ENCODE peak calls at places on chromosomes 3 and 15, in eight cellular contexts. One of them, this sample, is unnamed. For H3K4me1 and H3K36me3, the result is how much of the 10 kb centered on the place peaks cover.

GRCh38 chr15:86159436-86159835 is 79.8 kb downstream of the AGBL1 start:
- DNase-seq in heart left ventricle: no peak
- DNase-seq in esophagus squamous epithelium: no peak
- DNase-seq in heart right ventricle: no peak
- DNase-seq in RWPE2: no peak
- DNase-seq in psoas muscle: no peak
- DNase-seq in esophagus muscularis mucosa: no peak
- DNase-seq in ovary: no peak
- DNase-seq in this sample: no peak

GRCh38 chr3:48011771-48012170 is 4.4 kb downstream of the MAP4 start:
- DNase-seq in heart left ventricle: no peak
- DNase-seq in esophagus squamous epithelium: no peak
- DNase-seq in heart right ventricle: no peak
- DNase-seq in RWPE2: no peak
- DNase-seq in psoas muscle: no peak
- DNase-seq in esophagus muscularis mucosa: no peak
- DNase-seq in ovary: no peak
- DNase-seq in this sample: no peak

GRCh38 chr3:150736903-150737832 is 25.8 kb downstream of the SIAH2 start:
- DNase-seq in heart left ventricle: no peak
- DNase-seq in esophagus squamous epithelium: no peak
- DNase-seq in heart right ventricle: no peak
- DNase-seq in RWPE2: no peak
- DNase-seq in psoas muscle: no peak
- DNase-seq in esophagus muscularis mucosa: no peak
- DNase-seq in ovary: no peak
- DNase-seq in this sample: no peak

GRCh38 chr3:45280227-45280626 is 54.1 kb upstream of the TMEM158 start:
- DNase-seq in heart left ventricle: no peak
- DNase-seq in esophagus squamous epithelium: no peak
- DNase-seq in heart right ventricle: no peak
- DNase-seq in RWPE2: no peak
- DNase-seq in psoas muscle: no peak
- DNase-seq in esophagus muscularis mucosa: no peak
- DNase-seq in ovary: no peak
- DNase-seq in this sample: no peak

GRCh38 chr3:177358085-177358967 is 161.0 kb upstream of the TBL1XR1 start:
- DNase-seq in heart left ventricle: peak
- DNase-seq in esophagus squamous epithelium: peak
- DNase-seq in heart right ventricle: peak
- DNase-seq in RWPE2: peak
- DNase-seq in psoas muscle: peak
- DNase-seq in esophagus muscularis mucosa: no peak
- DNase-seq in ovary: peak
- DNase-seq in this sample: peak

GRCh38 chr15:39282663-39283208 is 298.1 kb upstream of the THBS1 start:
- DNase-seq in heart left ventricle: no peak
- DNase-seq in esophagus squamous epithelium: no peak
- DNase-seq in heart right ventricle: no peak
- DNase-seq in RWPE2: peak
- DNase-seq in psoas muscle: no peak
- DNase-seq in esophagus muscularis mucosa: no peak
- DNase-seq in ovary: no peak
- DNase-seq in this sample: no peak

GRCh38 chr3:123447749-123448502 is 964 bp downstream of the ADCY5 start:
- DNase-seq in heart left ventricle: peak
- DNase-seq in esophagus squamous epithelium: no peak
- DNase-seq in heart right ventricle: no peak
- DNase-seq in RWPE2: no peak
- DNase-seq in psoas muscle: peak
- DNase-seq in esophagus muscularis mucosa: no peak
- DNase-seq in ovary: peak
- DNase-seq in this sample: no peak

GRCh38 chr3:51538459-51539290 is at the start of gene RAD54L2:
- DNase-seq in heart left ventricle: peak
- DNase-seq in esophagus squamous epithelium: peak
- DNase-seq in heart right ventricle: peak
- DNase-seq in RWPE2: peak
- DNase-seq in psoas muscle: peak
- DNase-seq in esophagus muscularis mucosa: no peak
- DNase-seq in ovary: peak
- DNase-seq in this sample: peak

GRCh38 chr3:141656771-141657170 is 81.3 kb upstream of the RNF7 start:
- DNase-seq in heart left ventricle: no peak
- DNase-seq in esophagus squamous epithelium: no peak
- DNase-seq in heart right ventricle: no peak
- DNase-seq in RWPE2: no peak
- DNase-seq in psoas muscle: no peak
- DNase-seq in esophagus muscularis mucosa: peak
- DNase-seq in ovary: no peak
- DNase-seq in this sample: no peak

GRCh38 chr15:65336767-65337435 is 32.4 kb downstream of the RNU5B-1 start:
- DNase-seq in heart left ventricle: no peak
- DNase-seq in esophagus squamous epithelium: no peak
- DNase-seq in heart right ventricle: no peak
- DNase-seq in RWPE2: no peak
- DNase-seq in psoas muscle: no peak
- DNase-seq in esophagus muscularis mucosa: no peak
- DNase-seq in ovary: no peak
- DNase-seq in this sample: no peak
- H3K4me1 ChIP-seq in heart left ventricle: under half
- H3K4me1 ChIP-seq in esophagus squamous epithelium: under half
- H3K4me1 ChIP-seq in heart right ventricle: under half
- H3K4me1 ChIP-seq in RWPE2: under half
- H3K4me1 ChIP-seq in psoas muscle: under half
- H3K4me1 ChIP-seq in esophagus muscularis mucosa: under half
- H3K4me1 ChIP-seq in ovary: under half
- H3K4me1 ChIP-seq in this sample: under half

GRCh38 chr3:120568198-120568523 is 28.0 kb upstream of the NDUFB4 start:
- DNase-seq in heart left ventricle: no peak
- DNase-seq in esophagus squamous epithelium: no peak
- DNase-seq in heart right ventricle: no peak
- DNase-seq in RWPE2: no peak
- DNase-seq in psoas muscle: no peak
- DNase-seq in esophagus muscularis mucosa: no peak
- DNase-seq in ovary: no peak
- DNase-seq in this sample: no peak
- H3K27ac ChIP-seq in heart left ventricle: no peak
- H3K27ac ChIP-seq in esophagus squamous epithelium: no peak
- H3K27ac ChIP-seq in heart right ventricle: no peak
- H3K27ac ChIP-seq in RWPE2: no peak
- H3K27ac ChIP-seq in psoas muscle: no peak
- H3K27ac ChIP-seq in esophagus muscularis mucosa: peak
- H3K27ac ChIP-seq in ovary: no peak
- H3K27ac ChIP-seq in this sample: no peak

GRCh38 chr3:120396469-120396868 is 47.3 kb upstream of the LRRC58 start:
- DNase-seq in heart left ventricle: no peak
- DNase-seq in esophagus squamous epithelium: no peak
- DNase-seq in heart right ventricle: no peak
- DNase-seq in RWPE2: no peak
- DNase-seq in psoas muscle: no peak
- DNase-seq in esophagus muscularis mucosa: peak
- DNase-seq in ovary: no peak
- DNase-seq in this sample: no peak

GRCh38 chr3:120399372-120399771 is 50.2 kb upstream of the LRRC58 start:
- DNase-seq in heart left ventricle: no peak
- DNase-seq in esophagus squamous epithelium: no peak
- DNase-seq in heart right ventricle: no peak
- DNase-seq in RWPE2: no peak
- DNase-seq in psoas muscle: no peak
- DNase-seq in esophagus muscularis mucosa: no peak
- DNase-seq in ovary: no peak
- DNase-seq in this sample: no peak

GRCh38 chr3:120404876-120405275 is 45.9 kb downstream of the FSTL1 start:
- DNase-seq in heart left ventricle: no peak
- DNase-seq in esophagus squamous epithelium: no peak
- DNase-seq in heart right ventricle: no peak
- DNase-seq in RWPE2: no peak
- DNase-seq in psoas muscle: no peak
- DNase-seq in esophagus muscularis mucosa: no peak
- DNase-seq in ovary: no peak
- DNase-seq in this sample: no peak

DNA sequence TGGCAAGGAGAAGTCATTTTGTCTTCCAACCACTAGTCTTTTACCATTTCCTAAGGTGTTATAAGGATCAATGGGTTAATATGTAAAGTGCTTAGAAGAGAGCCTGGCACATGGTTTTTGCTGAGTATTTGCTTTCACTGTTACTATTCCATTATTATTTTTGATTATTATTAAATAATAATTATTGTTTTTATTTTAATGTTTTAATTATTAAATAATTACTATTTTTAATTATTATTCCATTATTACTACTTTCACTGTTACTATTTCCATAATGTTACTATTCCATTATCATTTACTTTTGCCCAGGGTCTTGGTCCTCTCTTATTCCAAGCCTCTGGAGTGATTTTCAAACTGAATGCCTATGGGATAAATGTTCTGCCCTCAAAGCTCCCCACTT is 48.5 kb downstream of the FSTL1 start:
- DNase-seq in heart left ventricle: no peak
- DNase-seq in esophagus squamous epithelium: no peak
- DNase-seq in heart right ventricle: no peak
- DNase-seq in RWPE2: no peak
- DNase-seq in psoas muscle: no peak
- DNase-seq in esophagus muscularis mucosa: no peak
- DNase-seq in ovary: no peak
- DNase-seq in this sample: no peak
- H3K36me3 ChIP-seq in heart left ventricle: half or more
- H3K36me3 ChIP-seq in esophagus squamous epithelium: under half
- H3K36me3 ChIP-seq in heart right ventricle: half or more
- H3K36me3 ChIP-seq in RWPE2: half or more
- H3K36me3 ChIP-seq in psoas muscle: half or more
- H3K36me3 ChIP-seq in esophagus muscularis mucosa: half or more
- H3K36me3 ChIP-seq in ovary: under half
- H3K36me3 ChIP-seq in this sample: half or more

DNA sequence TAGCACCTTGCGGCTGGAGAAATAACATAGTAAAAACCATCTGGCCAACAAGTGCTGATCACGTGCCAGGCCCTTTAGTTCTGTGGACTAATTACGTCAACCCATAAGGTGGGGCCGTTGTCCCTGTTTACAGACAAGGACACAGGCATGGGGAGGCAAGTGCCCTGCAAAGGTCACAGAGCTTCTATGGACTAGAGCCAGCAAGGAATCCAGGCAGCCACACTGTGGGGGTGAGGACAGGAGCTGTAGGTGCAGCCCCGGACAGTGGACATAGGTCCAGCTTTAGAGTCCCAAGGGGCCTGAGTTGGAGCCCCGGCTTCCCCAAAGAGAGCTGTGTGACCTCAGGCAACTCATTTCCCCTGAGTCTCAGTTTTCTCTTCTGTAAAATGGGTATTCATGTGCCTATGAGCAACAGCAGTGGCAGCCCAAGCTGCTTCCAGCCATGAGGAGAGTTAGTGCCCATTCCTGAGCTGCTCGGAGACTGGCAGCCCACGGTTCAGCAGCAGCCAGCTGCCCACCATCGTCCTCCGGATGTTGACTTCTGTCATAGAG is 13.9 kb downstream of the CHST13 start:
- DNase-seq in heart left ventricle: peak
- DNase-seq in esophagus squamous epithelium: no peak
- DNase-seq in heart right ventricle: no peak
- DNase-seq in RWPE2: peak
- DNase-seq in psoas muscle: peak
- DNase-seq in esophagus muscularis mucosa: no peak
- DNase-seq in ovary: no peak
- DNase-seq in this sample: no peak
- H3K4me1 ChIP-seq in heart left ventricle: under half
- H3K4me1 ChIP-seq in esophagus squamous epithelium: under half
- H3K4me1 ChIP-seq in heart right ventricle: under half
- H3K4me1 ChIP-seq in RWPE2: under half
- H3K4me1 ChIP-seq in psoas muscle: under half
- H3K4me1 ChIP-seq in esophagus muscularis mucosa: under half
- H3K4me1 ChIP-seq in ovary: under half
- H3K4me1 ChIP-seq in this sample: under half

This sample was measured in SJCRH30.